ENCODE peak calls at places on chromosomes 4 and X, in ten cellular contexts. One of them, this sample, is unnamed.

GRCh38 chr4:83535945-83536648 is at the start of gene GPAT3:
- DNase-seq in substantia nigra: peak
- DNase-seq in activated CD8-positive, alpha-beta memory T cell treated with anti-CD3 and anti-CD28 coated beads, Interleukin-2, amount 50 U/mL, for 48 hours: peak
- DNase-seq in EH: peak
- DNase-seq in stimulated activated CD4-positive, alpha-beta T cell treated with anti-CD3 and anti-CD28 coated beads, Interleukin-2, amount 100 ng/mL, for 4 hours: peak
- DNase-seq in lower leg skin: peak
- DNase-seq in heart right ventricle: peak
- DNase-seq in EL: peak
- DNase-seq in erythroblast: peak
- DNase-seq in effector CD4-positive, alpha-beta T cell: peak
- DNase-seq in this sample: peak

GRCh38 chr4:3791910-3792542 is 25.8 kb downstream of the ADRA2C start:
- DNase-seq in substantia nigra: no peak
- DNase-seq in activated CD8-positive, alpha-beta memory T cell treated with anti-CD3 and anti-CD28 coated beads, Interleukin-2, amount 50 U/mL, for 48 hours: peak
- DNase-seq in EH: peak
- DNase-seq in stimulated activated CD4-positive, alpha-beta T cell treated with anti-CD3 and anti-CD28 coated beads, Interleukin-2, amount 100 ng/mL, for 4 hours: no peak
- DNase-seq in lower leg skin: no peak
- DNase-seq in heart right ventricle: peak
- DNase-seq in EL: no peak
- DNase-seq in erythroblast: peak
- DNase-seq in effector CD4-positive, alpha-beta T cell: no peak
- DNase-seq in this sample: no peak

GRCh38 chrX:154013614-154014360 is 5.9 kb downstream of the IRAK1 start:
- DNase-seq in substantia nigra: no peak
- DNase-seq in activated CD8-positive, alpha-beta memory T cell treated with anti-CD3 and anti-CD28 coated beads, Interleukin-2, amount 50 U/mL, for 48 hours: peak
- DNase-seq in EH: peak
- DNase-seq in stimulated activated CD4-positive, alpha-beta T cell treated with anti-CD3 and anti-CD28 coated beads, Interleukin-2, amount 100 ng/mL, for 4 hours: peak
- DNase-seq in lower leg skin: no peak
- DNase-seq in heart right ventricle: peak
- DNase-seq in EL: peak
- DNase-seq in erythroblast: peak
- DNase-seq in effector CD4-positive, alpha-beta T cell: no peak
- DNase-seq in this sample: peak

GRCh38 chr4:28357985-28358384 is 1497.3 kb downstream of the STIM2 start:
- DNase-seq in substantia nigra: no peak
- DNase-seq in activated CD8-positive, alpha-beta memory T cell treated with anti-CD3 and anti-CD28 coated beads, Interleukin-2, amount 50 U/mL, for 48 hours: no peak
- DNase-seq in EH: peak
- DNase-seq in stimulated activated CD4-positive, alpha-beta T cell treated with anti-CD3 and anti-CD28 coated beads, Interleukin-2, amount 100 ng/mL, for 4 hours: no peak
- DNase-seq in lower leg skin: no peak
- DNase-seq in heart right ventricle: no peak
- DNase-seq in EL: peak
- DNase-seq in erythroblast: no peak
- DNase-seq in effector CD4-positive, alpha-beta T cell: no peak
- DNase-seq in this sample: no peak

GRCh38 chr4:126779001-126779400 is 853.8 kb upstream of the INTU start:
- DNase-seq in substantia nigra: no peak
- DNase-seq in activated CD8-positive, alpha-beta memory T cell treated with anti-CD3 and anti-CD28 coated beads, Interleukin-2, amount 50 U/mL, for 48 hours: no peak
- DNase-seq in EH: no peak
- DNase-seq in stimulated activated CD4-positive, alpha-beta T cell treated with anti-CD3 and anti-CD28 coated beads, Interleukin-2, amount 100 ng/mL, for 4 hours: no peak
- DNase-seq in lower leg skin: no peak
- DNase-seq in heart right ventricle: no peak
- DNase-seq in EL: no peak
- DNase-seq in erythroblast: no peak
- DNase-seq in effector CD4-positive, alpha-beta T cell: no peak
- DNase-seq in this sample: no peak

GRCh38 chrX:41293269-41293668 is 40.7 kb upstream of the DDX3X start:
- DNase-seq in substantia nigra: no peak
- DNase-seq in activated CD8-positive, alpha-beta memory T cell treated with anti-CD3 and anti-CD28 coated beads, Interleukin-2, amount 50 U/mL, for 48 hours: no peak
- DNase-seq in EH: no peak
- DNase-seq in stimulated activated CD4-positive, alpha-beta T cell treated with anti-CD3 and anti-CD28 coated beads, Interleukin-2, amount 100 ng/mL, for 4 hours: no peak
- DNase-seq in lower leg skin: no peak
- DNase-seq in heart right ventricle: no peak
- DNase-seq in EL: peak
- DNase-seq in erythroblast: peak
- DNase-seq in effector CD4-positive, alpha-beta T cell: no peak
- DNase-seq in this sample: no peak

GRCh38 chr4:105895609-105896460 is 564 bp downstream of the NPNT start:
- DNase-seq in substantia nigra: no peak
- DNase-seq in activated CD8-positive, alpha-beta memory T cell treated with anti-CD3 and anti-CD28 coated beads, Interleukin-2, amount 50 U/mL, for 48 hours: peak
- DNase-seq in EH: no peak
- DNase-seq in stimulated activated CD4-positive, alpha-beta T cell treated with anti-CD3 and anti-CD28 coated beads, Interleukin-2, amount 100 ng/mL, for 4 hours: no peak
- DNase-seq in lower leg skin: no peak
- DNase-seq in heart right ventricle: peak
- DNase-seq in EL: no peak
- DNase-seq in erythroblast: no peak
- DNase-seq in effector CD4-positive, alpha-beta T cell: no peak
- DNase-seq in this sample: no peak

GRCh38 chr4:138401330-138401729 is 159.2 kb upstream of the SLC7A11 start:
- DNase-seq in substantia nigra: no peak
- DNase-seq in activated CD8-positive, alpha-beta memory T cell treated with anti-CD3 and anti-CD28 coated beads, Interleukin-2, amount 50 U/mL, for 48 hours: no peak
- DNase-seq in EH: peak
- DNase-seq in stimulated activated CD4-positive, alpha-beta T cell treated with anti-CD3 and anti-CD28 coated beads, Interleukin-2, amount 100 ng/mL, for 4 hours: no peak
- DNase-seq in lower leg skin: no peak
- DNase-seq in heart right ventricle: peak
- DNase-seq in EL: peak
- DNase-seq in erythroblast: no peak
- DNase-seq in effector CD4-positive, alpha-beta T cell: no peak
- DNase-seq in this sample: no peak

GRCh38 chr4:153788419-153789276 is at the start of gene SFRP2:
- DNase-seq in substantia nigra: no peak
- DNase-seq in activated CD8-positive, alpha-beta memory T cell treated with anti-CD3 and anti-CD28 coated beads, Interleukin-2, amount 50 U/mL, for 48 hours: peak
- DNase-seq in EH: peak
- DNase-seq in stimulated activated CD4-positive, alpha-beta T cell treated with anti-CD3 and anti-CD28 coated beads, Interleukin-2, amount 100 ng/mL, for 4 hours: no peak
- DNase-seq in lower leg skin: no peak
- DNase-seq in heart right ventricle: no peak
- DNase-seq in EL: no peak
- DNase-seq in erythroblast: no peak
- DNase-seq in effector CD4-positive, alpha-beta T cell: no peak
- DNase-seq in this sample: no peak

GRCh38 chr4:173411106-173411703 is 12.3 kb upstream of the SCRG1 start:
- DNase-seq in substantia nigra: no peak
- DNase-seq in activated CD8-positive, alpha-beta memory T cell treated with anti-CD3 and anti-CD28 coated beads, Interleukin-2, amount 50 U/mL, for 48 hours: no peak
- DNase-seq in EH: no peak
- DNase-seq in stimulated activated CD4-positive, alpha-beta T cell treated with anti-CD3 and anti-CD28 coated beads, Interleukin-2, amount 100 ng/mL, for 4 hours: no peak
- DNase-seq in lower leg skin: no peak
- DNase-seq in heart right ventricle: no peak
- DNase-seq in EL: no peak
- DNase-seq in erythroblast: no peak
- DNase-seq in effector CD4-positive, alpha-beta T cell: no peak
- DNase-seq in this sample: no peak

GRCh38 chr4:38160487-38161207 is 200.4 kb downstream of the PTTG2 start:
- DNase-seq in substantia nigra: no peak
- DNase-seq in activated CD8-positive, alpha-beta memory T cell treated with anti-CD3 and anti-CD28 coated beads, Interleukin-2, amount 50 U/mL, for 48 hours: peak
- DNase-seq in EH: peak
- DNase-seq in stimulated activated CD4-positive, alpha-beta T cell treated with anti-CD3 and anti-CD28 coated beads, Interleukin-2, amount 100 ng/mL, for 4 hours: peak
- DNase-seq in lower leg skin: peak
- DNase-seq in heart right ventricle: no peak
- DNase-seq in EL: peak
- DNase-seq in erythroblast: peak
- DNase-seq in effector CD4-positive, alpha-beta T cell: peak
- DNase-seq in this sample: peak

GRCh38 chr4:54230479-54231418 is 1.7 kb downstream of the PDGFRA start:
- DNase-seq in substantia nigra: no peak
- DNase-seq in activated CD8-positive, alpha-beta memory T cell treated with anti-CD3 and anti-CD28 coated beads, Interleukin-2, amount 50 U/mL, for 48 hours: peak
- DNase-seq in EH: peak
- DNase-seq in stimulated activated CD4-positive, alpha-beta T cell treated with anti-CD3 and anti-CD28 coated beads, Interleukin-2, amount 100 ng/mL, for 4 hours: no peak
- DNase-seq in lower leg skin: peak
- DNase-seq in heart right ventricle: peak
- DNase-seq in EL: peak
- DNase-seq in erythroblast: no peak
- DNase-seq in effector CD4-positive, alpha-beta T cell: no peak
- DNase-seq in this sample: no peak

GRCh38 chr4:170386974-170387373 is 297.2 kb upstream of the AADAT start:
- DNase-seq in substantia nigra: no peak
- DNase-seq in activated CD8-positive, alpha-beta memory T cell treated with anti-CD3 and anti-CD28 coated beads, Interleukin-2, amount 50 U/mL, for 48 hours: no peak
- DNase-seq in EH: peak
- DNase-seq in stimulated activated CD4-positive, alpha-beta T cell treated with anti-CD3 and anti-CD28 coated beads, Interleukin-2, amount 100 ng/mL, for 4 hours: no peak
- DNase-seq in lower leg skin: no peak
- DNase-seq in heart right ventricle: no peak
- DNase-seq in EL: peak
- DNase-seq in erythroblast: no peak
- DNase-seq in effector CD4-positive, alpha-beta T cell: no peak
- DNase-seq in this sample: no peak

GRCh38 chr4:2390780-2391490 is 27.5 kb downstream of the ZFYVE28 start:
- DNase-seq in substantia nigra: no peak
- DNase-seq in activated CD8-positive, alpha-beta memory T cell treated with anti-CD3 and anti-CD28 coated beads, Interleukin-2, amount 50 U/mL, for 48 hours: no peak
- DNase-seq in EH: no peak
- DNase-seq in stimulated activated CD4-positive, alpha-beta T cell treated with anti-CD3 and anti-CD28 coated beads, Interleukin-2, amount 100 ng/mL, for 4 hours: no peak
- DNase-seq in lower leg skin: no peak
- DNase-seq in heart right ventricle: no peak
- DNase-seq in EL: no peak
- DNase-seq in erythroblast: no peak
- DNase-seq in effector CD4-positive, alpha-beta T cell: no peak
- DNase-seq in this sample: no peak

GRCh38 chr4:145779319-145779801 is 99.4 kb downstream of the C4orf51 start:
- DNase-seq in substantia nigra: no peak
- DNase-seq in activated CD8-positive, alpha-beta memory T cell treated with anti-CD3 and anti-CD28 coated beads, Interleukin-2, amount 50 U/mL, for 48 hours: no peak
- DNase-seq in EH: peak
- DNase-seq in stimulated activated CD4-positive, alpha-beta T cell treated with anti-CD3 and anti-CD28 coated beads, Interleukin-2, amount 100 ng/mL, for 4 hours: no peak
- DNase-seq in lower leg skin: no peak
- DNase-seq in heart right ventricle: no peak
- DNase-seq in EL: peak
- DNase-seq in erythroblast: no peak
- DNase-seq in effector CD4-positive, alpha-beta T cell: no peak
- DNase-seq in this sample: no peak

GRCh38 chr4:142940614-142941013 is 94.5 kb upstream of the INPP4B start:
- DNase-seq in substantia nigra: no peak
- DNase-seq in activated CD8-positive, alpha-beta memory T cell treated with anti-CD3 and anti-CD28 coated beads, Interleukin-2, amount 50 U/mL, for 48 hours: no peak
- DNase-seq in EH: no peak
- DNase-seq in stimulated activated CD4-positive, alpha-beta T cell treated with anti-CD3 and anti-CD28 coated beads, Interleukin-2, amount 100 ng/mL, for 4 hours: no peak
- DNase-seq in lower leg skin: no peak
- DNase-seq in heart right ventricle: no peak
- DNase-seq in EL: no peak
- DNase-seq in erythroblast: no peak
- DNase-seq in effector CD4-positive, alpha-beta T cell: no peak
- DNase-seq in this sample: no peak

GRCh38 chrX:83535417-83536244 is 27.5 kb downstream of the POU3F4 start:
- DNase-seq in substantia nigra: no peak
- DNase-seq in activated CD8-positive, alpha-beta memory T cell treated with anti-CD3 and anti-CD28 coated beads, Interleukin-2, amount 50 U/mL, for 48 hours: no peak
- DNase-seq in EH: no peak
- DNase-seq in stimulated activated CD4-positive, alpha-beta T cell treated with anti-CD3 and anti-CD28 coated beads, Interleukin-2, amount 100 ng/mL, for 4 hours: no peak
- DNase-seq in lower leg skin: no peak
- DNase-seq in heart right ventricle: no peak
- DNase-seq in EL: no peak
- DNase-seq in erythroblast: no peak
- DNase-seq in effector CD4-positive, alpha-beta T cell: no peak
- DNase-seq in this sample: no peak

GRCh38 chr4:145709843-145710242 is 29.9 kb downstream of the C4orf51 start:
- DNase-seq in substantia nigra: no peak
- DNase-seq in activated CD8-positive, alpha-beta memory T cell treated with anti-CD3 and anti-CD28 coated beads, Interleukin-2, amount 50 U/mL, for 48 hours: no peak
- DNase-seq in EH: peak
- DNase-seq in stimulated activated CD4-positive, alpha-beta T cell treated with anti-CD3 and anti-CD28 coated beads, Interleukin-2, amount 100 ng/mL, for 4 hours: no peak
- DNase-seq in lower leg skin: no peak
- DNase-seq in heart right ventricle: no peak
- DNase-seq in EL: peak
- DNase-seq in erythroblast: no peak
- DNase-seq in effector CD4-positive, alpha-beta T cell: no peak
- DNase-seq in this sample: no peak

GRCh38 chr4:5199142-5199541 is 147.9 kb downstream of the STK32B start:
- DNase-seq in substantia nigra: no peak
- DNase-seq in activated CD8-positive, alpha-beta memory T cell treated with anti-CD3 and anti-CD28 coated beads, Interleukin-2, amount 50 U/mL, for 48 hours: no peak
- DNase-seq in EH: no peak
- DNase-seq in stimulated activated CD4-positive, alpha-beta T cell treated with anti-CD3 and anti-CD28 coated beads, Interleukin-2, amount 100 ng/mL, for 4 hours: no peak
- DNase-seq in lower leg skin: no peak
- DNase-seq in heart right ventricle: no peak
- DNase-seq in EL: no peak
- DNase-seq in erythroblast: no peak
- DNase-seq in effector CD4-positive, alpha-beta T cell: no peak
- DNase-seq in this sample: no peak

GRCh38 chr4:152161676-152162330 is 374.1 kb downstream of the FBXW7 start:
- DNase-seq in substantia nigra: no peak
- DNase-seq in activated CD8-positive, alpha-beta memory T cell treated with anti-CD3 and anti-CD28 coated beads, Interleukin-2, amount 50 U/mL, for 48 hours: no peak
- DNase-seq in EH: peak
- DNase-seq in stimulated activated CD4-positive, alpha-beta T cell treated with anti-CD3 and anti-CD28 coated beads, Interleukin-2, amount 100 ng/mL, for 4 hours: no peak
- DNase-seq in lower leg skin: no peak
- DNase-seq in heart right ventricle: no peak
- DNase-seq in EL: no peak
- DNase-seq in erythroblast: no peak
- DNase-seq in effector CD4-positive, alpha-beta T cell: no peak
- DNase-seq in this sample: no peak

GRCh38 chr4:101322743-101323142 is 24.6 kb downstream of the PPP3CA start:
- DNase-seq in substantia nigra: no peak
- DNase-seq in activated CD8-positive, alpha-beta memory T cell treated with anti-CD3 and anti-CD28 coated beads, Interleukin-2, amount 50 U/mL, for 48 hours: no peak
- DNase-seq in EH: no peak
- DNase-seq in stimulated activated CD4-positive, alpha-beta T cell treated with anti-CD3 and anti-CD28 coated beads, Interleukin-2, amount 100 ng/mL, for 4 hours: no peak
- DNase-seq in lower leg skin: no peak
- DNase-seq in heart right ventricle: no peak
- DNase-seq in EL: no peak
- DNase-seq in erythroblast: no peak
- DNase-seq in effector CD4-positive, alpha-beta T cell: no peak
- DNase-seq in this sample: no peak

GRCh38 chrX:101450052-101450451 is 35.2 kb upstream of the ARMCX4 start:
- DNase-seq in substantia nigra: no peak
- DNase-seq in activated CD8-positive, alpha-beta memory T cell treated with anti-CD3 and anti-CD28 coated beads, Interleukin-2, amount 50 U/mL, for 48 hours: no peak
- DNase-seq in EH: no peak
- DNase-seq in stimulated activated CD4-positive, alpha-beta T cell treated with anti-CD3 and anti-CD28 coated beads, Interleukin-2, amount 100 ng/mL, for 4 hours: no peak
- DNase-seq in lower leg skin: no peak
- DNase-seq in heart right ventricle: no peak
- DNase-seq in EL: no peak
- DNase-seq in erythroblast: no peak
- DNase-seq in effector CD4-positive, alpha-beta T cell: no peak
- DNase-seq in this sample: no peak

This sample was measured in immature natural killer cell.